ENCODE peak calls at places on chromosome 12, in four cellular contexts. C is HepG2, T is Panc1, Q is K562. B is an unnamed sample.

GRCh38 chr12:57110189-57111045 is 745 bp downstream of the STAT6 start:
- DNase-seq in Q (peak), T (no peak), C (peak), B (no peak)

GRCh38 chr12:69570545-69571399 is 14.5 kb upstream of the CCT2 start:
- DNase-seq in C (peak), Q (peak), T (no peak), B (peak)

GRCh38 chr12:103848132-103848531 is 7.1 kb upstream of the NT5DC3 start:
- DNase-seq in Q (no peak), T (no peak), C (peak), B (no peak)

GRCh38 chr12:113727651-113728061 is 238.5 kb downstream of the RBM19 start:
- DNase-seq in Q (no peak), C (peak), T (peak), B (peak)

GRCh38 chr12:116958402-116959197 is 47.9 kb downstream of the FBXW8 start:
- DNase-seq in Q (no peak), T (no peak), C (no peak), B (no peak)

GRCh38 chr12:42815068-42815467 is 225.5 kb upstream of the PRICKLE1 start:
- DNase-seq in T (no peak), C (no peak), Q (no peak), B (no peak)

GRCh38 chr12:124452576-124453391 is 114.6 kb downstream of the NCOR2 start:
- DNase-seq in Q (no peak), T (no peak), C (no peak), B (no peak)

GRCh38 chr12:19440019-19440858 is 947 bp downstream of the AEBP2 start:
- DNase-seq in C (peak), T (no peak), Q (peak), B (peak)

GRCh38 chr12:117967512-117967911 is 1.3 kb downstream of the KSR2 start:
- DNase-seq in Q (no peak), C (no peak), T (no peak), B (no peak)

GRCh38 chr12:27652174-27652763 is 44.0 kb upstream of the REP15 start:
- DNase-seq in T (peak), C (peak), Q (peak), B (peak)

GRCh38 chr12:77214136-77214535 is 148.8 kb upstream of the E2F7 start:
- DNase-seq in C (no peak), Q (no peak), T (no peak), B (no peak)

GRCh38 chr12:101945361-101946232 is 68.2 kb downstream of the DRAM1 start:
- DNase-seq in Q (no peak), T (no peak), C (peak), B (no peak)

GRCh38 chr12:110100315-110100970 is 23.7 kb upstream of the IFT81 start:
- DNase-seq in Q (peak), T (peak), C (peak), B (peak)

GRCh38 chr12:122884860-122885259 is 11.1 kb downstream of the VPS37B start:
- DNase-seq in C (no peak), T (no peak), Q (no peak), B (no peak)

GRCh38 chr12:3772380-3772779 is 19.5 kb upstream of the CRACR2A start:
- DNase-seq in T (no peak), Q (no peak), C (no peak), B (no peak)

GRCh38 chr12:28017126-28017872 is 44.8 kb upstream of the PTHLH start:
- DNase-seq in Q (no peak), T (no peak), C (no peak), B (no peak)

GRCh38 chr12:85130631-85131030 is 94.5 kb downstream of the LRRIQ1 start:
- DNase-seq in Q (no peak), C (no peak), T (no peak), B (no peak)

GRCh38 chr12:132316497-132317232 is 12.7 kb downstream of the GALNT9 start:
- DNase-seq in C (no peak), T (no peak), Q (no peak), B (no peak)

GRCh38 chr12:91189526-91189925 is 6.9 kb upstream of the DCN start:
- DNase-seq in Q (no peak), T (no peak), C (no peak), B (no peak)

GRCh38 chr12:3670083-3670620 is 82.8 kb downstream of the CRACR2A start:
- DNase-seq in T (no peak), C (no peak), Q (no peak), B (no peak)

DNA sequence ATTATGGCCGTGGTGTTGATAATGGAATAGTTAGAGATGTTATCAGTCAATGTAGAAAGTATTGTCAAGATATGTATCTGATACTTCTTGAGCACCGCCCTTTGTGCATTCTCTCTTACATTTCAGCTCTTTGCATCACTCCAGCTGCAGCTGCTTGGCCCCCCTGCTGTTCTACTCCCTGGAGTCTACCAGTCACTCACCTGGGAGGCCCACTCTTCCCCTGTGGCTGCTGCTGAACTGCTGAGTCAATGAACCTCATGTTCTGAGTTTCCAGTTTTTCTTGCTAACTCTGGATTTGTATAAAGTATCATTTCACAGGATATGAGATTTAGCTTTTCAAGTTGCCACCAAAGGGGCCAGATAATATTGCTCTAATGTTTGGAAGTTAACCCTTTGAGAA is 312.8 kb upstream of the SLC16A7 start:
- DNase-seq in C (no peak), T (no peak), Q (no peak), B (no peak)
- TF ChIP-seq TCF7L2 in C (no peak), T (no peak), Q (no peak), B (no peak)

GRCh38 chr12:11727133-11727664 is 77.7 kb downstream of the ETV6 start:
- DNase-seq in Q (no peak), C (peak), T (no peak), B (no peak)
- TF ChIP-seq TCF7L2 in Q (no peak), C (no peak), T (no peak), B (no peak)

DNA sequence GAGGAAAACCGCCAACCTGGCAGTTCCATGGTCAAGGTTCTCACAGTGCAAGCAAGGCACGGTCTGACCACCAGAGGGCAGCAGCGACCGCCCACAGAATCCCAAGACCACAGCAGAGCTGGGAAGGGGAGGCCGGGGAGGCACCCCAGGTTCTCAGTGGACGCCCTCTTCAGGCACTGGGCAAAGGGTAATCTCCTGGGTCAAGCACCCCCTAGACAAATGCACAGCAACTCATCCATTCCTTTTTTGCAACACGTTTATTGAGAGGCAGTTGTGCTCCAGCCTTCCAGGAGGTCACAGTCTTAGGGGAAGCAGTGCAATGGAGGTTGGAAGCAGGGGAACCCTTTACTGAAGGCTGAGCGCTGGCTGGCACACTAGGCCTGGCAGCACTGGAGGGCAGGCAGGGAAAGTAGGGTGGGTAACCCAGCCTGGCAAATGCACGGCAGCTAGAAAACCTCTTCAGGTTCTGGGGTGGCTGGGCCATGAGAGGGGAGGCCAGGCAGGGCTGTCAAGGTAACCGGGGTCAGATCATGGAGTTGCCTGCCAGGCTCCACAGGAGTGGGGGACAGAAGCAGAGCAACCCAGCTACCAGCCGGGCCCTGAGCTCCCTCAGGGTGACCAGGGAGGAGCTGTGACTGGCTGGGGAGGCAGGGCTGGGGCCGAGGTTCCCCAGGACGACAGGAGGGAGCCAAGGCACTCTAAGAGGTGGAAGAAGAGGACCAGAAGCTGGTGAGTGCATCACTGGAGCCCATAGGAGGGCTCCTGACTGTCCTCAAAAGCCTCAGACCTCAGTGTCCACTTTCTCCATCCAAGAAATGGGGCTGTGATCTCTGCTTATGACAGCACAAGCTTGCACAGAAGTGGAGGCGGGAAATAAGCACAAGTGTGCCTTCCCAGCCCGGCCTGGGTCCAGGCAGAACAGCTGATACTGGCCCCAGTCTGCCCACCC is 1.8 kb upstream of the RHOF start:
- DNase-seq in C (peak), Q (peak), T (no peak), B (peak)
- TF ChIP-seq TCF7L2 in C (no peak), Q (no peak), T (no peak), B (no peak)

DNA sequence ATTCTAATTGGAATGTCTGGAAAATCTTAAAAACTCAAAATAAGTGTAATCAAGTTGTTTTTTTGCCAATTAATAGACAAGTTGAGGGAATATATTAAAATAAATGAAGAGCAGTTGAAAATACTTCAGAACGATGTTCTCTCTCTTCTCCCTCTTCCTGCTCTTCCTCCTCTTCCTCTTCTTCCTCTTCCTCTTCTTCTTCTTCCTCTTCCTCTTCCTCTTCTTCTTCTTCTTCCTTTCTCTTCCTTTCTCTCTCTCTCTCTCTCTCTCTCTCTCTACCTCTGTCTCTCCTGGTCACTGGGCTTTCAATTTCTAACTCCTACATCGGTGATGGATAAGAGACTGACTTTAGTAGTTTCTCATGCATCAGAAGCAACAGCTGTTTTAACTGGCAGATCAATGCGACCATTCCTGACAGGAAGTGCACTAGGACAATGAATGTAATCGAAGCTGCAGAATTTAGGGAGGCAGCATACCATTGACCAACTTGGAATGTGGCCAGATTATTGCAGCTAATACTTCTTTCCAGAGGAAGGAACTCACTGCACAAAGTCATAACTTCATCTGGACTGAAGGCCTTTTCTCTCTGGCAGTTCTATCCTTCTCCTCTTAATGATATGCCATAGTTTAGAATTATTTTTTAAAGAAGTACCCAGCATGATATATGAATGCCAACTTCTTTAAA is 13.8 kb upstream of the TMTC2 start:
- DNase-seq in T (no peak), C (no peak), Q (no peak), B (no peak)
- TF ChIP-seq TCF7L2 in T (no peak), C (no peak), Q (no peak), B (no peak)

GRCh38 chr12:120787889-120788288 is 62.3 kb downstream of the ACADS start:
- DNase-seq in T (no peak), C (no peak), Q (no peak), B (no peak)

GRCh38 chr12:120784804-120785203 is 59.2 kb downstream of the ACADS start:
- DNase-seq in T (no peak), Q (no peak), C (no peak), B (no peak)

GRCh38 chr12:120783197-120783596 is 57.6 kb downstream of the ACADS start:
- DNase-seq in C (peak), T (no peak), Q (no peak), B (peak)
- TF ChIP-seq TCF7L2 in C (no peak), T (no peak), Q (no peak), B (no peak)

GRCh38 chr12:14961466-14962155 is at the start of gene ARHGDIB:
- DNase-seq in C (no peak), T (no peak), Q (no peak), B (no peak)
- TF ChIP-seq TCF7L2 in C (no peak), T (no peak), Q (no peak), B (no peak)

DNA sequence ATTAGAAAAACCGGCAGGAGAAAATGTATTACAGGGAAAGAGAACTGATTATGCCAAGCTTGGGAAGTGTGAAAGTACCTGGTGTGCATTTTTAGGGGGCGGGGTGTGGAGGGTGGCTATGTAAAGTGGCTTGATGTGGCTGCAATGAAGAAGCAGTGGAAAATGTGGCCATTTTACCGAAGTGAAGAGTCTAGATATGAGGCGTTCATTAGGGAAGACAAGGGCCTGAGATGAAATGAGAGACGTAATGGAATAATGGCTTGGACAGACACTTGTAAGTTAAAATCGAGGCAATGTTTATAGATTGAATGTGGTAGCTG is 1.2 kb downstream of the VEZT start:
- DNase-seq in T (no peak), C (no peak), Q (no peak), B (no peak)
- TF ChIP-seq TCF7L2 in T (no peak), C (no peak), Q (no peak), B (no peak)

DNA sequence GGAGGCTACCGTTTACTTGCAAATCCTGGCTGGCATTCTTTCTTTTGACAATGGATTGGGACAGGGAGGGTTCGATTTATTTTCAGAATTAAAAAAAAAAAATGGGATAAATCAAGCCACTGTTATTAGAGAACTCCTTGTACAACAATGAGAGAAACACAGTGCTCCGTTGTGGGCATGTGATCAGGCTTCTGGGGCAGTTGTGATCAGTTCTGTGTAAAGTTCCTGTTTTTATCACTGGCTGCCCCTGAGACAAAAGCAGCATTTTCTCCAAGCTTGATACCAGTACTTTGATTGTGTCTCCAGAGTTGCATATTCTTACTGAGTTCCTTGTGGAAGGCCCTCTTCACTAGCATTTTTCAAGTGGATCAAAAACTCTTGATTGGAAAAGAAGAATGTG is 1.2 kb downstream of the DIP2B start:
- DNase-seq in C (no peak), Q (no peak), T (no peak), B (no peak)
- TF ChIP-seq TCF7L2 in C (no peak), Q (no peak), T (no peak), B (no peak)

B was measured in HCT116.